ENCODE peak calls at places on chromosomes 2 and 18, in eight cellular contexts. V is activated naive CD4-positive, alpha-beta T cell; T is AG09309; X is GM23338; L is left lung; Y is activated CD4-positive, alpha-beta T cell treated with anti-CD3 and anti-CD28 coated beads for 48 hours; W is ACHN; Q is NCI-H1417. G is an unnamed sample.
A peak's percentile ranks its signal among the peaks of the same experiment; 100 is the strongest.

GRCh38 chr2:96344011-96344410 is 8.4 kb downstream of the NCAPH start:
- DNase-seq in V (no peak), T (no peak), X (no peak), L (no peak), Y (peak; percentile 28), W (no peak), Q (no peak), G (no peak)

GRCh38 chr2:146847846-146848245 is 997.0 kb upstream of the ACVR2A start:
- DNase-seq in V (no peak), T (no peak), X (no peak), L (no peak), Y (no peak), W (no peak), Q (no peak), G (no peak)

GRCh38 chr2:18976112-18976961 is 382.1 kb downstream of the OSR1 start:
- DNase-seq in V (no peak), T (peak; percentile 86), X (no peak), L (no peak), Y (no peak), W (peak; percentile 15), Q (peak; percentile 99), G (peak; percentile 28)

GRCh38 chr2:147250652-147251356 is 594.0 kb upstream of the ACVR2A start:
- DNase-seq in V (no peak), T (no peak), X (no peak), L (no peak), Y (no peak), W (no peak), Q (no peak), G (no peak)

GRCh38 chr2:213147550-213147949 is 3.9 kb downstream of the IKZF2 start:
- DNase-seq in V (no peak), T (no peak), X (no peak), L (no peak), Y (no peak), W (no peak), Q (no peak), G (no peak)

GRCh38 chr2:158391876-158392275 is 64.7 kb downstream of the CCDC148 start:
- DNase-seq in V (no peak), T (no peak), X (no peak), L (no peak), Y (no peak), W (peak; percentile 25), Q (no peak), G (no peak)

GRCh38 chr2:172093416-172094318 is 8.4 kb downstream of the DLX1 start:
- DNase-seq in V (no peak), T (no peak), X (peak; percentile 51), L (no peak), Y (no peak), W (no peak), Q (no peak), G (no peak)

GRCh38 chr2:47254464-47254863 is 99.4 kb upstream of the STPG4 start:
- DNase-seq in V (no peak), T (no peak), X (no peak), L (no peak), Y (no peak), W (no peak), Q (no peak), G (no peak)

GRCh38 chr2:176494949-176495353 is 225.7 kb downstream of the MTX2 start:
- DNase-seq in V (no peak), T (no peak), X (no peak), L (no peak), Y (no peak), W (no peak), Q (no peak), G (no peak)

GRCh38 chr2:61405813-61406212 is 65.1 kb downstream of the USP34 start:
- DNase-seq in V (no peak), T (no peak), X (no peak), L (no peak), Y (no peak), W (no peak), Q (no peak), G (no peak)

GRCh38 chr18:10135302-10135926 is 221.6 kb downstream of the VAPA start:
- DNase-seq in V (no peak), T (no peak), X (no peak), L (no peak), Y (no peak), W (no peak), Q (no peak), G (no peak)

GRCh38 chr18:74516271-74517235 is 17.7 kb upstream of the CNDP1 start:
- DNase-seq in V (no peak), T (no peak), X (no peak), L (peak; percentile 65), Y (no peak), W (no peak), Q (no peak), G (no peak)

GRCh38 chr18:34834897-34835296 is 124.8 kb downstream of the DTNA start:
- DNase-seq in V (no peak), T (no peak), X (no peak), L (no peak), Y (no peak), W (no peak), Q (no peak), G (no peak)

GRCh38 chr2:30978854-30979253 is 159.4 kb downstream of the GALNT14 start:
- DNase-seq in V (no peak), T (no peak), X (peak; percentile 19), L (no peak), Y (no peak), W (no peak), Q (no peak), G (no peak)

G was measured in colonic mucosa.